ENCODE peak calls at places on chromosomes 11 and 22, in five cellular contexts. G, X, C, O and T are unnamed samples.

GRCh38 chr11:72726266-72727220 is 25.7 kb downstream of the ARAP1 start:
- DNase-seq in G (no peak), X (no peak), C (no peak), O (no peak), T (no peak)

GRCh38 chr11:12599408-12600143 is 74.6 kb upstream of the TEAD1 start:
- DNase-seq in G (no peak), X (peak), C (peak), O (peak), T (no peak)

GRCh38 chr11:106152824-106153223 is 75.4 kb downstream of the AASDHPPT start:
- DNase-seq in G (no peak), X (peak), C (no peak), O (no peak), T (no peak)

GRCh38 chr11:64378335-64378884 is 19.4 kb downstream of the RPS6KA4 start:
- DNase-seq in G (no peak), X (peak), C (no peak), O (no peak), T (no peak)

GRCh38 chr11:87239001-87239400 is 201.3 kb downstream of the TMEM135 start:
- DNase-seq in G (no peak), X (no peak), C (no peak), O (no peak), T (no peak)

GRCh38 chr11:71418643-71419042 is 29.6 kb downstream of the DHCR7 start:
- DNase-seq in G (no peak), X (no peak), C (peak), O (peak), T (no peak)

GRCh38 chr11:108117746-108118371 is 3.5 kb upstream of the ACAT1 start:
- DNase-seq in G (peak), X (peak), C (no peak), O (peak), T (peak)

GRCh38 chr11:131909426-131910200 is 539.2 kb downstream of the NTM start:
- DNase-seq in G (no peak), X (no peak), C (no peak), O (no peak), T (no peak)

GRCh38 chr11:65786008-65786785 is 666 bp upstream of the OVOL1 start:
- DNase-seq in G (no peak), X (no peak), C (no peak), O (peak), T (no peak)

GRCh38 chr22:23300476-23300875 is 120.2 kb downstream of the BCR start:
- DNase-seq in G (no peak), X (no peak), C (no peak), O (no peak), T (no peak)

GRCh38 chr22:35540600-35541253 is at the start of gene RASD2:
- DNase-seq in G (no peak), X (peak), C (peak), O (no peak), T (no peak)

GRCh38 chr22:24696551-24697001 is 77.9 kb downstream of the PIWIL3 start:
- DNase-seq in G (no peak), X (no peak), C (no peak), O (peak), T (no peak)

GRCh38 chr22:27435839-27436581 is 365.5 kb downstream of the MN1 start:
- DNase-seq in G (peak), X (no peak), C (peak), O (no peak), T (peak)

GRCh38 chr22:17314472-17314871 is 54.8 kb upstream of the CECR2 start:
- DNase-seq in G (no peak), X (no peak), C (no peak), O (no peak), T (no peak)

GRCh38 chr11:70421123-70421522 is 22.8 kb downstream of the CTTN start:
- DNase-seq in G (no peak), X (no peak), C (no peak), O (no peak), T (no peak)

GRCh38 chr11:14342906-14343305 is 16.1 kb downstream of the RRAS2 start:
- DNase-seq in G (no peak), X (no peak), C (no peak), O (no peak), T (no peak)

GRCh38 chr22:25366408-25366807 is 147.0 kb downstream of the CRYBB2 start:
- DNase-seq in G (no peak), X (no peak), C (no peak), O (no peak), T (no peak)

GRCh38 chr22:23126165-23127054 is 15.4 kb downstream of the RSPH14 start:
- DNase-seq in G (no peak), X (no peak), C (no peak), O (no peak), T (no peak)

GRCh38 chr11:34332524-34332923 is 25.3 kb downstream of the ABTB2 start:
- DNase-seq in G (no peak), X (peak), C (no peak), O (no peak), T (no peak)

GRCh38 chr22:34105461-34106062 is 185.3 kb upstream of the LARGE1 start:
- DNase-seq in G (no peak), X (peak), C (peak), O (peak), T (no peak)

GRCh38 chr11:22169833-22170232 is 23.1 kb upstream of the ANO5 start:
- DNase-seq in G (no peak), X (peak), C (no peak), O (no peak), T (no peak)

GRCh38 chr22:44018594-44018993 is 5.5 kb upstream of the PARVB start:
- DNase-seq in G (no peak), X (no peak), C (no peak), O (no peak), T (no peak)

GRCh38 chr11:47185305-47186075 is 744 bp downstream of the PACSIN3 start:
- DNase-seq in G (no peak), X (peak), C (peak), O (no peak), T (no peak)

GRCh38 chr11:118216621-118217526 is 7.9 kb downstream of the JAML start:
- DNase-seq in G (no peak), X (no peak), C (no peak), O (peak), T (no peak)

GRCh38 chr22:29683536-29683935 is 36.3 kb upstream of the CABP7 start:
- DNase-seq in G (peak), X (no peak), C (no peak), O (no peak), T (no peak)

GRCh38 chr11:77361184-77361583 is 59.7 kb upstream of the GDPD4 start:
- DNase-seq in G (peak), X (no peak), C (no peak), O (no peak), T (no peak)

GRCh38 chr11:109401532-109401931 is 20.5 kb upstream of the C11orf87 start:
- DNase-seq in G (no peak), X (peak), C (no peak), O (no peak), T (no peak)

DNA sequence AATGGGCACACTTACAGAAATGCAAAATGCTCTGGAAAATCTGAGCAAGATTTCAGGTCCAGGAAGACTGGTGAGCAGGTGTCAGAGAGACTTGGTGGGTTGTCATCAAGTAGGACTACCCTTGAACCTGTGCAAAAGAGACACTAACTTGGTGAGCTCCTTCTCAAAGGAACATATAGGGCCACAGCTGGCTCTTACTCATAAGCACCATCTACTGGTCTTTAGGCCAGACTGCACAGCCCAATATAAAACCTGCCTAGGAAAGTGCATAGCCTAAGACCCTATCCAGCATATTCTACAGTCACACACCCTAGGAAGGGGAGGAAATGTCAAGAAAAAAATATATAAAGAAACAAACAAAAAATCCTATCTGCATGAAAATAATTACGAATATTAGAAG is 18.2 kb upstream of the OR10W1 start:
- DNase-seq in G (no peak), X (peak), C (peak), O (peak), T (no peak)
- TF ChIP-seq CTCF in G (peak), X (peak), C (peak), O (peak), T (peak)

GRCh38 chr11:2269601-2270321 is 627 bp downstream of the ASCL2 start:
- DNase-seq in G (no peak), X (peak), C (peak), O (no peak), T (peak)
- TF ChIP-seq CTCF in G (no peak), X (no peak), C (no peak), O (no peak), T (no peak)

DNA sequence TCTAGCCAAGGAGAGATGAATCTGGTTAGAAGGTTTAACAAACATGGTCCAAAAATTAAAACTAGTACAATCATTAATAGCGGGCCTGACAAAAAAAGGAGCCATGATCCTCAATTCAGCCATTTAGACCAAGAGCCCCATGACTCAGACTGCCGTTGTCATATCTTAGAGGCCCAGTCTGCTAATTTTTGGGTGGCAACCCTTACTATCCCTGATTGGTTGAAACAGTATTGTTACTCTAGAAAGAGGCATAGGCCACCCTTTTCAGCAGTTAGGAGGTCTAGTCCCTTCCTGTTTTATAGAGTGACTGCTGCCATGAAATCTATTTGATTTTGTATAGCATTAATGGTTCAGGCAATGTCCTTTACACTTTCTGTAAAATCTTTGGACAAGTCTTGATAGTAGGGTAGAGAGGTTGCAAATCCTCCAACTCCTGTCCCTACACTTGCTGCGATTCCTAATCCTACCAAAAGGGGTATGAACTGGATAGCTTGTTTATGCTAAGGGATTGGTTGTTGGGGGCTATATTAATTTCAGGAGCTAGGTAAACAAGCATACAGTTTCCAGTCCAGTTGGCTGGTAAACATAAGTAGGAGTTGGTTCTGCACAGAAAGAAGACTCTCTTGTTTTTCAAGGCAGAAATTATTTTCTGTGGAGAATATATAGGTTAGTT is 1056.3 kb upstream of the CNTN5 start:
- DNase-seq in G (no peak), X (no peak), C (no peak), O (no peak), T (no peak)
- TF ChIP-seq CTCF in G (no peak), X (no peak), C (no peak), O (no peak), T (no peak)

DNA sequence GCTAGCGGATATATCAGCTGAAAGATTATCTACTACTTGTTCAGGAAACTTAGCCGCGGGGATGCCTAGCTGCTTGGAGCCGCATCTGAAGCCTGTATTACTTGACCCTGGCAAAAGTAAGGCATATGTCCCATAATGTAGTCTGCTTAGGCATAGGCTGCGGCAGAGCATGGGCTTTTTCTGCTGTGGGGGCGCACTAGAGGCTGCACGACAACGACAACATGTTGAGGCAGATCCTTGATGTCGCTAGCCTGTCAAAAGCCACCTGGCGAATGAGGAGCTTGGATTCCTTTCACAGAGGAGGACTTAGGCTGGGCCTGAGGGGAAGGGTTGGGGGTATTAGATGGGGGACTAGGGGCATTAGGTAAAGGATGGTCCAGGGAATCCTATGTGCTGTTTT is 1.1 kb upstream of the OR52N2 start:
- DNase-seq in G (no peak), X (no peak), C (no peak), O (no peak), T (no peak)
- TF ChIP-seq CTCF in G (no peak), X (no peak), C (no peak), O (peak), T (no peak)

GRCh38 chr11:122459064-122459463 is 196.5 kb upstream of the UBASH3B start:
- DNase-seq in G (no peak), X (no peak), C (no peak), O (no peak), T (no peak)

GRCh38 chr11:122451911-122452310 is 203.6 kb upstream of the UBASH3B start:
- DNase-seq in G (no peak), X (no peak), C (no peak), O (no peak), T (no peak)

DNA sequence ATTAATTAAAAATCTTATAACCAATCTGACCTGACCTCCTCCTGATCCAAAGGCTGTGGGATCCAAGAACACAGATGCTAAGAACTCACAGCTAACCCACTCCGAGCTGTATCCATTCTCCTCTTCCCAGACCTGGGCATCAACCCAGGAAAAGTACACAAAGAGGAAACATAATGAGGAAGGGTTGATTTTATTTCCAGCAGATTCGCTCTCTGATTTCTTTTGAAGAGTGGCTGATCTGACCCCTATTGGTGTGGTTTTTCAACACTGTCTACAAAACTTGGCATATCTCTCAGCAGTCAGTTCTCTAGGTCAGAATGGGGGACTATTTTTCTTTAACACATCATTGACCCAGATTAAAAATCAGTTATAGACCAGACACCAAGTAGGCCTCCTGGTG is 201.9 kb upstream of the UBASH3B start:
- DNase-seq in G (peak), X (no peak), C (no peak), O (no peak), T (no peak)
- TF ChIP-seq CTCF in G (peak), X (no peak), C (no peak), O (no peak), T (no peak)